ENCODE peak calls at places on chromosomes 1 and 21, in six cellular contexts. Z, J, A, F, P and G are unnamed samples.

GRCh38 chr1:64470670-64471217 is 815 bp downstream of the CACHD1 start:
- DNase-seq in J (peak), F (peak), P (peak), Z (no peak), A (peak), G (peak)

GRCh38 chr1:180236698-180237509 is 6.8 kb downstream of the LHX4 start:
- DNase-seq in P (no peak), J (no peak), Z (no peak), F (no peak), A (no peak), G (no peak)

GRCh38 chr1:26097696-26098095 is 13.9 kb upstream of the PDIK1L start:
- DNase-seq in A (no peak), Z (no peak), J (no peak), F (no peak), P (no peak), G (no peak)

GRCh38 chr1:75062111-75062510 is 72.1 kb upstream of the LHX8 start:
- DNase-seq in J (no peak), P (no peak), Z (no peak), A (no peak), F (no peak), G (no peak)

GRCh38 chr1:206557636-206558473 is 50.5 kb downstream of the RASSF5 start:
- DNase-seq in P (no peak), J (no peak), Z (no peak), A (peak), F (no peak), G (peak)

GRCh38 chr1:218850367-218850766 is 323.3 kb upstream of the LYPLAL1 start:
- DNase-seq in F (no peak), A (no peak), P (no peak), Z (no peak), J (no peak), G (no peak)

GRCh38 chr1:236888126-236888525 is 93.0 kb downstream of the MTR start:
- DNase-seq in F (no peak), J (no peak), P (no peak), Z (no peak), A (no peak), G (no peak)

GRCh38 chr1:202254454-202255252 is 61.1 kb downstream of the LGR6 start:
- DNase-seq in Z (no peak), A (no peak), P (no peak), J (no peak), F (no peak), G (no peak)

GRCh38 chr1:53552146-53552940 is 93.1 kb downstream of the DMRTB1 start:
- DNase-seq in J (no peak), Z (no peak), F (peak), P (no peak), A (no peak), G (no peak)

GRCh38 chr1:185565314-185565713 is 168.9 kb upstream of the HMCN1 start:
- DNase-seq in P (no peak), F (no peak), A (no peak), Z (peak), J (no peak), G (no peak)

GRCh38 chr1:88302843-88303486 is 381.1 kb upstream of the PKN2 start:
- DNase-seq in F (peak), Z (peak), P (no peak), A (peak), J (no peak), G (no peak)

GRCh38 chr1:16905856-16906702 is 10.3 kb downstream of the RNU1-2 start:
- DNase-seq in F (no peak), A (no peak), P (no peak), Z (no peak), J (no peak), G (peak)

GRCh38 chr1:20448626-20449215 is 37.3 kb downstream of the CAMK2N1 start:
- DNase-seq in P (no peak), J (no peak), A (no peak), F (no peak), Z (no peak), G (no peak)

GRCh38 chr1:230651235-230651634 is 9.0 kb downstream of the COG2 start:
- DNase-seq in P (no peak), Z (no peak), F (no peak), A (no peak), J (no peak), G (no peak)

GRCh38 chr1:16173447-16174260 is 17.8 kb upstream of the EPHA2 start:
- DNase-seq in J (no peak), Z (no peak), A (no peak), F (peak), P (no peak), G (no peak)

GRCh38 chr1:57982852-57983251 is 559.0 kb upstream of the DAB1 start:
- DNase-seq in P (no peak), F (no peak), J (no peak), Z (no peak), A (no peak), G (no peak)

GRCh38 chr1:221708076-221708571 is 33.8 kb downstream of the DUSP10 start:
- DNase-seq in Z (no peak), P (no peak), J (no peak), A (peak), F (peak), G (peak)

GRCh38 chr21:45643021-45643980 is at the start of gene PCBP3:
- DNase-seq in P (peak), Z (peak), A (peak), F (peak), J (peak), G (peak)

GRCh38 chr1:16215882-16216753 is 3.7 kb upstream of the ARHGEF19 start:
- DNase-seq in P (peak), F (peak), A (peak), J (peak), Z (no peak), G (peak)

GRCh38 chr1:66168919-66169725 is 364.8 kb upstream of the SGIP1 start:
- DNase-seq in Z (no peak), J (no peak), P (no peak), F (no peak), A (no peak), G (no peak)

GRCh38 chr1:236875975-236876374 is 80.9 kb downstream of the MTR start:
- DNase-seq in Z (no peak), J (no peak), F (no peak), P (no peak), A (no peak), G (no peak)

GRCh38 chr1:161242313-161242712 is 4.3 kb upstream of the NR1I3 start:
- DNase-seq in P (no peak), J (no peak), A (no peak), F (no peak), Z (no peak), G (no peak)

GRCh38 chr1:84689514-84690396 is 506 bp downstream of the SSX2IP start:
- DNase-seq in Z (no peak), J (peak), P (peak), A (peak), F (peak), G (peak)

DNA sequence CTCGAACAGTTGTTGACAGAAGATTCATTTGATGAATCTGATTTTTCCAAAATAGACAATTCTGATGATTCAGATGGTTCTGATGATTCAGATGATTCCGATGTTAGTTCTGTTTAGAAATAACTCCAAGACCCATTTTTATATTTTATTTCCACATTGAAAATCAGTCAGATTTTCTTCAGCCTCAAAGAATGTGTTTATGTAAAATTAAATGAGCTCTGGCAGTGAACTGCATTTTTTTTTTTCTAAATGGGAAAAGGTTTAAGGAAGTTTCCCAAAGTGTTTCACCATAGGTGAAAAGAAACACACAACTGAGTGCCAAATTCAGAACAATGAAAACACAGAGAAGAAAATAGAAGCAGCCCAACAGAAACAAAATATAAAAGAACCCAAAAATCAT is 136.6 kb downstream of the TSEN15 start:
- DNase-seq in Z (no peak), P (no peak), A (no peak), F (no peak), J (no peak), G (no peak)
- TF ChIP-seq CTCF in Z (no peak), P (no peak), A (no peak), F (no peak), J (no peak), G (no peak)

GRCh38 chr1:212558665-212559480 is 49.7 kb upstream of the ATF3 start:
- DNase-seq in Z (peak), J (peak), F (peak), A (peak), P (peak), G (peak)
- TF ChIP-seq CTCF in Z (no peak), J (no peak), F (peak), A (no peak), P (no peak), G (no peak)

DNA sequence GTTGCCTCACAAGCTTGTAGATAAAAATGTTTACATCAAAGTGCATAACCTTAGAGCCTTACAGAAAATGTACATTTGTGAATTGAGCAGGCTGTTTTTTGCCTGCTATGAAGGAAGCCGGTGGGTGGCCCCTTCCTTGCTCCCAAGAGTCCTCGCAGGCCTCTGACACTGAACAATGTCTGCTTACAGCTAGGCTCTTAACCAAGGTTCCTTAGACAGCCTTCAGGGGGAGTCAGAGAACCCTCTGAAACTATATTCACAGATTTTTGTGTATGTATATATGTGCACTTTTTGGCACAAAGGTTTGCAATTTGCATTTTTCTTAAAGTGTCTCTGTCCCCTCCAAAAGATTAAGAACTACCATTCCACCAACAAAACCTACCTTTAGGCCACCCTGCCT is 282.6 kb downstream of the BARHL2 start:
- DNase-seq in Z (no peak), F (no peak), J (no peak), P (no peak), A (no peak), G (no peak)
- TF ChIP-seq CTCF in Z (peak), F (peak), J (no peak), P (no peak), A (peak), G (no peak)

GRCh38 chr1:33099290-33100118 is 18.6 kb downstream of the AZIN2 start:
- DNase-seq in J (no peak), P (no peak), A (peak), F (no peak), Z (peak), G (peak)
- TF ChIP-seq CTCF in J (no peak), P (no peak), A (peak), F (no peak), Z (peak), G (peak)

DNA sequence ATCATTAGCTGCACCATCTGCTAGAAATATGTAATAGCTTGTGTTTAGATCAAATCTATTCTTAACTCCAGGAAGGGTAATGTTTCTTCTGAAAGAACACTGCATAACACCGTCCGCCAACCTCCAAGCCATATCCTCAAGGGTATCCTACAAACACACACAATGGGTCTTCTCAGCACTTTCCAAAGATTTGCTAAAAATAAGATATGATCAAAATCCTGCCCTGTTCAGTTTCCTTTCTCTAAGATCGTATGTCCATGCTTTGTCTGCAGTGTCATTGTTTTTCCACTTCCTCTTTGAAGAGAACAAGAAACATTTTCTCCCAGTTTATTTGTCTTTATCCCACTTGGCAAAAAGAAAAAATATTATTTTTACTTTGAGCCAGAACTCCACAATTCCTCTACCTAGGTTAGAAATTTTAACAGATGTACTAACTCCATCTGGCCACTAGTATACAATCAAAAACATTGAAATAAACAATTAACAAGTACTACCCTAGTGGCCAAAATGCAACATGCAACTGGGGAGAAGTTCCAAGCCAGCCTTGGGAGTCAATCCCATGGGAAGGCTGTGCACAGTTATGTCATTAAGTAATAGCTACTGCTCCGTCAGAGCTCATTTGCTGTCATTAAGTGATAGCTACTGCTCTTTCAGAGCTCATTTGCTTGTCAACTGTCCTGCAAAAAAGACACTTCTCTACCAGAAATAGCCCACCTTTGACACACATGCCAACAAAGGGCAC is 37.8 kb downstream of the FRRS1 start:
- DNase-seq in F (peak), P (peak), A (no peak), Z (no peak), J (no peak), G (no peak)
- TF ChIP-seq CTCF in F (peak), P (no peak), A (peak), Z (peak), J (peak), G (peak)

GRCh38 chr1:30145723-30146263 is 577.6 kb downstream of the MATN1 start:
- DNase-seq in F (no peak), A (no peak), J (no peak), P (no peak), Z (no peak), G (no peak)
- TF ChIP-seq CTCF in F (no peak), A (no peak), J (no peak), P (no peak), Z (no peak), G (no peak)

DNA sequence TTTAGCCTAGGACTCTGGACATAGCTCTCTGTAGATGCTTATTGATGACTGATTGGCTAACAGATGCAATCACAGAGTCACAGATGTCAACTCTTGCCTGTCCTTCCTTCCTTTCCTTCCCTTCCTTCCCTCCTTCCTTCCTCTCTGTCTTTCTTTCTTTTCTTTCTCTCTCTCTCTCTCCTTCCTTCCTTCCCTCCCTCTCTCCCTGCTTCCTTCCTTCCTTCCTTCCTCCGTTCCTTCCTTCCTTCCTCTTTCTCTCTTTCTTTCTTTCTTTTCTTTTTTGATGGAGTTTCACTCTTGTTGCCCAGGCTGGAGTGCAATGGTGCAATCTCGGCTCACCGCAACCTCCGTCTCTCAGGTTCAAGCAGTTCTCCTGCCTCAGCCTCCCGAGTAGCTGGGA is 106.1 kb downstream of the KIF26B start:
- DNase-seq in J (no peak), Z (no peak), P (no peak), A (no peak), F (no peak), G (no peak)
- TF ChIP-seq CTCF in J (no peak), Z (no peak), P (no peak), A (no peak), F (no peak), G (no peak)

DNA sequence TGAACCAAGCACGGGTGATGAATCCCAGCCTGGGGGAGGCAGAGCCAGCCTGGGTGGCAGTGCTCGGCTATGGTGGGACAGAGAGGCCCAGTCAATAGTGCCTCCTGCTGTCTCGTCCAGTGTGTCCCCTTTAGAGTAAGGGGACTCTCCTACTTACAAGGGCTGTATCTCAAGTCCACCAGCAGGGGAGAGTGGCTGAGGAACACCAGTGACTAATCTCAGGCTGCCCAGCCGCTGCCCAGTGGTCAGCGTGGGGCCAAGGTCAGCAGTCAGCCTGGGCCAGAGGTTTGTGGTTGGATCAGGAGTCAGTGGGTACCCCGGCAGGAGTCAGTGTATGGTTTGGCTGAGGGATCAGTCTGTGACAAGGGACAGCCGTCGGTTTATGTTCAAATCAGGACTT is 109.2 kb upstream of the RUNX3 start:
- DNase-seq in Z (no peak), F (no peak), A (no peak), J (peak), P (no peak), G (no peak)
- TF ChIP-seq CTCF in Z (peak), F (no peak), A (no peak), J (no peak), P (no peak), G (no peak)

GRCh38 chr1:39110325-39110851 is 84.2 kb downstream of the NDUFS5 start:
- DNase-seq in J (no peak), F (no peak), A (no peak), Z (no peak), P (no peak), G (no peak)
- TF ChIP-seq CTCF in J (no peak), F (no peak), A (no peak), Z (no peak), P (no peak), G (no peak)

GRCh38 chr1:8764301-8764937 is 53.0 kb downstream of the RERE start:
- DNase-seq in Z (no peak), P (no peak), A (peak), F (no peak), J (no peak), G (no peak)

GRCh38 chr1:8767006-8767405 is 50.4 kb downstream of the RERE start:
- DNase-seq in F (no peak), J (no peak), P (no peak), A (no peak), Z (no peak), G (no peak)

GRCh38 chr1:8765253-8765652 is 52.2 kb downstream of the RERE start:
- DNase-seq in Z (no peak), A (no peak), P (no peak), J (no peak), F (no peak), G (no peak)

GRCh38 chr1:8763888-8764287 is 53.6 kb downstream of the RERE start:
- DNase-seq in J (no peak), P (no peak), F (no peak), Z (no peak), A (peak), G (no peak)
- TF ChIP-seq CTCF in J (no peak), P (no peak), F (no peak), Z (peak), A (no peak), G (no peak)